ENCODE peak calls at places on chromosomes 13 and 19, in four cellular contexts. Z, E, Y and W are unnamed samples.

GRCh38 chr13:98706446-98707110 is 45.9 kb downstream of the SLC15A1 start:
- DNase-seq in Z (no peak), E (peak; percentile 7), Y (no peak), W (no peak)

GRCh38 chr13:101449971-101450748 is 2.3 kb upstream of the ITGBL1 start:
- DNase-seq in Z (no peak), E (no peak), Y (peak; percentile 42), W (no peak)

GRCh38 chr13:77062097-77062496 is 35.1 kb upstream of the FBXL3 start:
- DNase-seq in Z (no peak), E (no peak), Y (no peak), W (no peak)

GRCh38 chr19:46603195-46603637 is 2.1 kb downstream of the CALM3 start:
- DNase-seq in Z (no peak), E (peak; percentile 85), Y (no peak), W (peak; percentile 40)

GRCh38 chr19:2524840-2525723 is 49.2 kb downstream of the GADD45B start:
- DNase-seq in Z (no peak), E (peak; percentile 68), Y (peak; percentile 87), W (no peak)

GRCh38 chr19:38869160-38869835 is 8.8 kb downstream of the RINL start:
- DNase-seq in Z (peak; percentile 39), E (no peak), Y (no peak), W (peak; percentile 47)

GRCh38 chr19:32598022-32598421 is 17.0 kb downstream of the PDCD5 start:
- DNase-seq in Z (no peak), E (no peak), Y (no peak), W (no peak)

GRCh38 chr13:113400621-113401451 is 36.9 kb upstream of the GRTP1 start:
- DNase-seq in Z (peak; percentile 7), E (no peak), Y (no peak), W (no peak)

GRCh38 chr19:21569497-21569870 is 64.1 kb downstream of the ZNF429 start:
- DNase-seq in Z (no peak), E (no peak), Y (no peak), W (no peak)

GRCh38 chr13:101492251-101492910 is 39.9 kb downstream of the ITGBL1 start:
- DNase-seq in Z (no peak), E (no peak), Y (no peak), W (no peak)

GRCh38 chr13:48746816-48747215 is 93.1 kb downstream of the CYSLTR2 start:
- DNase-seq in Z (no peak), E (no peak), Y (no peak), W (no peak)

GRCh38 chr13:33109801-33110200 is 93.6 kb downstream of the KL start:
- DNase-seq in Z (peak; percentile 72), E (no peak), Y (no peak), W (no peak)

GRCh38 chr13:25775986-25776385 is 275.8 kb downstream of the SHISA2 start:
- DNase-seq in Z (no peak), E (no peak), Y (no peak), W (no peak)

GRCh38 chr13:32545083-32545482 is 6.5 kb upstream of the N4BP2L2 start:
- DNase-seq in Z (no peak), E (no peak), Y (no peak), W (no peak)

GRCh38 chr13:31793246-31793645 is 53.9 kb downstream of the RXFP2 start:
- DNase-seq in Z (no peak), E (no peak), Y (no peak), W (no peak)

GRCh38 chr19:13149628-13150186 is 468 bp downstream of the STX10 start:
- DNase-seq in Z (peak; percentile 67), E (peak; percentile 37), Y (no peak), W (peak; percentile 66)

GRCh38 chr13:112991611-112992010 is 22.6 kb downstream of the MCF2L start:
- DNase-seq in Z (no peak), E (no peak), Y (no peak), W (no peak)

GRCh38 chr13:24618219-24618955 is 61.8 kb upstream of the ATP12A start:
- DNase-seq in Z (no peak), E (no peak), Y (no peak), W (no peak)

GRCh38 chr13:27171244-27171829 is at the start of gene USP12:
- DNase-seq in Z (peak; percentile 67), E (no peak), Y (no peak), W (peak; percentile 86)

GRCh38 chr13:44218501-44219240 is 155.0 kb upstream of the SERP2 start:
- DNase-seq in Z (no peak), E (no peak), Y (no peak), W (no peak)

GRCh38 chr19:33022472-33023116 is 42.1 kb downstream of the RHPN2 start:
- DNase-seq in Z (peak; percentile 76), E (no peak), Y (no peak), W (no peak)

GRCh38 chr19:16295071-16295470 is 29.6 kb upstream of the KLF2 start:
- DNase-seq in Z (no peak), E (no peak), Y (no peak), W (no peak)

GRCh38 chr13:109782066-109782822 is 4.1 kb downstream of the IRS2 start:
- DNase-seq in Z (no peak), E (no peak), Y (no peak), W (peak; percentile 62)

GRCh38 chr13:51942189-51942588 is 69.1 kb downstream of the ATP7B start:
- DNase-seq in Z (no peak), E (no peak), Y (peak; percentile 19), W (no peak)

GRCh38 chr13:76879876-76880270 is 6.3 kb downstream of the KCTD12 start:
- DNase-seq in Z (no peak), E (no peak), Y (no peak), W (no peak)

GRCh38 chr13:26075498-26075897 is 23.7 kb upstream of the SHISA2 start:
- DNase-seq in Z (no peak), E (no peak), Y (no peak), W (no peak)

GRCh38 chr13:77523834-77524728 is 11.4 kb upstream of the SCEL start:
- DNase-seq in Z (no peak), E (no peak), Y (no peak), W (no peak)

GRCh38 chr13:114106526-114106925 is 25.9 kb downstream of the RASA3 start:
- DNase-seq in Z (no peak), E (no peak), Y (no peak), W (no peak)

GRCh38 chr19:46442808-46443450 is 14.2 kb upstream of the PNMA8C start:
- DNase-seq in Z (no peak), E (no peak), Y (no peak), W (no peak)

GRCh38 chr19:16326401-16327130 is 1.9 kb downstream of the KLF2 start:
- DNase-seq in Z (peak; percentile 60), E (no peak), Y (no peak), W (no peak)

GRCh38 chr19:40621283-40621682 is 20.1 kb downstream of the LTBP4 start:
- DNase-seq in Z (no peak), E (no peak), Y (no peak), W (no peak)

GRCh38 chr13:79434578-79434977 is 28.5 kb upstream of the RBM26 start:
- DNase-seq in Z (no peak), E (no peak), Y (no peak), W (no peak)

GRCh38 chr19:39631178-39631577 is 24.5 kb upstream of the LGALS16 start:
- DNase-seq in Z (no peak), E (no peak), Y (no peak), W (no peak)

GRCh38 chr19:44666852-44667251 is 4.4 kb upstream of the CEACAM19 start:
- DNase-seq in Z (no peak), E (no peak), Y (no peak), W (no peak)

GRCh38 chr13:75550159-75550567 is 572 bp downstream of the UCHL3 start:
- DNase-seq in Z (no peak), E (peak; percentile 52), Y (peak; percentile 56), W (peak; percentile 50)

GRCh38 chr13:97367016-97367415 is 67.0 kb upstream of the RAP2A start:
- DNase-seq in Z (no peak), E (no peak), Y (no peak), W (no peak)

GRCh38 chr19:35781650-35782049 is 6.3 kb downstream of the ARHGAP33 start:
- DNase-seq in Z (peak; percentile 57), E (no peak), Y (no peak), W (no peak)

GRCh38 chr19:33177417-33177976 is 16.6 kb upstream of the LRP3 start:
- DNase-seq in Z (peak; percentile 64), E (peak; percentile 35), Y (no peak), W (peak; percentile 77)

DNA sequence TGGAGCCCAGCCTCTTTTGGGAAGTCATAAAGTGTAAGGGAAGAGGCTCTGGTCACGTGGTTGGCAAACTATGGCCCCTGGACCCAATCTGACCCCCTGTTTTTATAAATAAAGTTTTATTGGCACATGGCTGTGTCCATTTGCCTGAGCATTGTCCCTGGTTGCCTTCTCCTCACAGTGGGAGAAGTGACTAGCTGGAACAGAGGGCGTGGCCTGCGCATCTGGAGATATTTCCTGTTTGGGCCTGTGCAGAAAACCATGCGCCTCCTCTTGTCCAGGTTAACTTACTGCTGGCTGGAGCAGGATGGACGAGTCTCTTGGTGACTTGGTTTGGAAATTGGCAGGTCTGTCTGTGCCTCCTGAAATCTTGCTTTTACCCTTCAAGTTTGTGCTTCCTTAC is 48.3 kb downstream of the KDM4B start:
- DNase-seq in Z (no peak), E (no peak), Y (no peak), W (no peak)
- TF ChIP-seq MAX in Z (no peak), E (no peak), Y (no peak), W (no peak)

DNA sequence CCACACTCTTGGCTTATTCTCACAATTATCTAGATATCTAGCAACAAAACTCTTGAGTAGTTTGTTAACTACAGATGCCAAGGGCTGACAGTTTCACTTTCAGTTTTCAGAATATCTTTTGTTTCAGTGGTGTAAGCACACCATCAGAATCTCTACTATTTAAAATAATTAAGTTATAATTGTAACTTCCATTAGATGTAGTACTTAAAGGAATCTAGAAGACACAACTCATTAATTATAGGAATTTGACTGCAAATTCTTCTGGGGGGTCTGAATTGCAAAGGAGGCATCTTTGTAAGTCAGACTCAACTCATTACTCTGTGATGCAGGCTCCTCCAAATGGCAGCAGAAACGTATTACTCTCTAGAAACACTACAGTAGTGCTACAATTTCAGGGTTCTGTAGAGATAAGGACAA is 44.9 kb upstream of the USPL1 start:
- DNase-seq in Z (no peak), E (peak; percentile 12), Y (no peak), W (peak; percentile 15)
- TF ChIP-seq MAX in Z (no peak), E (no peak), Y (no peak), W (no peak)

GRCh38 chr19:19873381-19873780 is 7.7 kb downstream of the ZNF253 start:
- DNase-seq in Z (no peak), E (no peak), Y (no peak), W (no peak)
- TF ChIP-seq MAX in Z (no peak), E (no peak), Y (no peak), W (no peak)

GRCh38 chr13:70923863-70924752 is 815.9 kb upstream of the KLHL1 start:
- DNase-seq in Z (peak; percentile 8), E (no peak), Y (no peak), W (no peak)
- TF ChIP-seq MAX in Z (no peak), E (no peak), Y (no peak), W (no peak)

GRCh38 chr13:23321534-23322241 is 111.8 kb downstream of the SACS start:
- DNase-seq in Z (no peak), E (peak; percentile 11), Y (peak; percentile 26), W (no peak)
- TF ChIP-seq MAX in Z (no peak), E (no peak), Y (no peak), W (peak; percentile 59)